ENCODE peak calls at places on chromosomes 2 and 18, in four cellular contexts. D is GM12878, N is HepG2, J is K562. M is an unnamed sample.

GRCh38 chr2:88852753-88853402 is 161.4 kb downstream of the RPIA start:
- DNase-seq in D (no peak), N (no peak), J (no peak), M (no peak)

GRCh38 chr2:3423492-3424170 is 44.1 kb downstream of the TRAPPC12 start:
- DNase-seq in D (peak; percentile 8), N (peak; percentile 83), J (peak; percentile 77), M (peak; percentile 80)

GRCh38 chr2:192546566-192546965 is 351.8 kb upstream of the TMEFF2 start:
- DNase-seq in D (no peak), N (no peak), J (no peak), M (no peak)

GRCh38 chr2:5666798-5667197 is 25.4 kb upstream of the SOX11 start:
- DNase-seq in D (no peak), N (no peak), J (no peak), M (no peak)

GRCh38 chr2:234823196-234823876 is 128.5 kb upstream of the SH3BP4 start:
- DNase-seq in D (no peak), N (no peak), J (no peak), M (no peak)

GRCh38 chr2:100627653-100628300 is 65.0 kb downstream of the PDCL3 start:
- DNase-seq in D (no peak), N (no peak), J (no peak), M (no peak)

GRCh38 chr2:121992700-121993099 is 237.2 kb downstream of the TSN start:
- DNase-seq in D (no peak), N (no peak), J (no peak), M (no peak)

GRCh38 chr2:236746833-236747232 is 177.2 kb downstream of the ACKR3 start:
- DNase-seq in D (no peak), N (no peak), J (no peak), M (no peak)

GRCh38 chr2:235553696-235554100 is 59.9 kb downstream of the AGAP1 start:
- DNase-seq in D (no peak), N (no peak), J (peak; percentile 22), M (no peak)

GRCh38 chr18:5628512-5629255 is 84.9 kb upstream of the EPB41L3 start:
- DNase-seq in D (no peak), N (no peak), J (no peak), M (peak; percentile 16)

GRCh38 chr18:377088-377487 is 109.2 kb upstream of the THOC1 start:
- DNase-seq in D (no peak), N (no peak), J (no peak), M (no peak)

GRCh38 chr2:70509565-70509964 is 44.1 kb downstream of the TGFA start:
- DNase-seq in D (no peak), N (no peak), J (no peak), M (no peak)

GRCh38 chr2:19132967-19133366 is 225.5 kb downstream of the OSR1 start:
- DNase-seq in D (no peak), N (no peak), J (no peak), M (no peak)

GRCh38 chr2:130808482-130809268 is 28.0 kb upstream of the ARHGEF4 start:
- DNase-seq in D (no peak), N (no peak), J (no peak), M (no peak)

GRCh38 chr2:220528180-220528579 is 900.8 kb downstream of the SLC4A3 start:
- DNase-seq in D (no peak), N (no peak), J (no peak), M (no peak)

GRCh38 chr2:210459407-210459806 is 17.2 kb downstream of the LANCL1 start:
- DNase-seq in D (no peak), N (no peak), J (no peak), M (no peak)

GRCh38 chr2:220955776-220956175 is 616.3 kb downstream of the EPHA4 start:
- DNase-seq in D (no peak), N (no peak), J (no peak), M (no peak)

GRCh38 chr2:28543316-28544068 is 47.6 kb downstream of the PLB1 start:
- DNase-seq in D (no peak), N (no peak), J (no peak), M (no peak)

GRCh38 chr18:2878656-2879330 is 32.0 kb downstream of the EMILIN2 start:
- DNase-seq in D (no peak), N (no peak), J (no peak), M (no peak)

GRCh38 chr2:142582317-142582716 is 295.1 kb upstream of the KYNU start:
- DNase-seq in D (no peak), N (no peak), J (no peak), M (no peak)

GRCh38 chr2:40751981-40752380 is 300.1 kb upstream of the SLC8A1 start:
- DNase-seq in D (no peak), N (no peak), J (no peak), M (no peak)

GRCh38 chr2:5093056-5093455 is 599.1 kb upstream of the SOX11 start:
- DNase-seq in D (no peak), N (no peak), J (no peak), M (no peak)

GRCh38 chr18:52333860-52334259 is 6.1 kb upstream of the DCC start:
- DNase-seq in D (no peak), N (no peak), J (no peak), M (no peak)

GRCh38 chr2:3076848-3077735 is 300.5 kb downstream of the EIPR1 start:
- DNase-seq in D (no peak), N (no peak), J (no peak), M (no peak)

GRCh38 chr2:191665286-191665685 is 12.7 kb upstream of the NABP1 start:
- DNase-seq in D (no peak), N (peak; percentile 16), J (no peak), M (no peak)

GRCh38 chr2:12950957-12951656 is 234.4 kb downstream of the TRIB2 start:
- DNase-seq in D (no peak), N (no peak), J (no peak), M (no peak)

GRCh38 chr18:34631567-34631966 is 78.5 kb upstream of the DTNA start:
- DNase-seq in D (no peak), N (peak; percentile 80), J (no peak), M (no peak)

GRCh38 chr2:128301501-128301966 is 17.1 kb downstream of the HS6ST1 start:
- DNase-seq in D (no peak), N (no peak), J (no peak), M (no peak)

GRCh38 chr18:50662177-50662576 is 102.3 kb downstream of the MAPK4 start:
- DNase-seq in D (no peak), N (peak; percentile 21), J (peak; percentile 23), M (peak; percentile 11)

GRCh38 chr2:119544075-119545031 is at the start of gene CFAP221:
- DNase-seq in D (no peak), N (peak; percentile 60), J (peak; percentile 92), M (peak; percentile 89)

GRCh38 chr2:54859997-54860701 is 136.7 kb downstream of the EML6 start:
- DNase-seq in D (no peak), N (no peak), J (no peak), M (no peak)

GRCh38 chr2:210586381-210586780 is 30.0 kb downstream of the CPS1 start:
- DNase-seq in D (no peak), N (no peak), J (no peak), M (no peak)

GRCh38 chr2:54176577-54176976 is 61.2 kb downstream of the ACYP2 start:
- DNase-seq in D (no peak), N (peak; percentile 85), J (peak; percentile 18), M (peak; percentile 34)

GRCh38 chr2:171271380-171271779 is 110.7 kb upstream of the TLK1 start:
- DNase-seq in D (no peak), N (no peak), J (no peak), M (no peak)

GRCh38 chr2:25598911-25599310 is 74.5 kb downstream of the DTNB start:
- DNase-seq in D (no peak), N (no peak), J (no peak), M (no peak)

GRCh38 chr2:53945538-53945937 is 25.3 kb downstream of the PSME4 start:
- DNase-seq in D (no peak), N (no peak), J (no peak), M (no peak)

GRCh38 chr2:10410001-10410671 is 38.0 kb downstream of the ODC1 start:
- DNase-seq in D (peak; percentile 86), N (no peak), J (no peak), M (no peak)

GRCh38 chr2:20612835-20613341 is 38.0 kb downstream of the HS1BP3 start:
- DNase-seq in D (no peak), N (no peak), J (no peak), M (no peak)

GRCh38 chr2:20613342-20613916 is 37.5 kb downstream of the HS1BP3 start:
- DNase-seq in D (no peak), N (no peak), J (no peak), M (no peak)

GRCh38 chr2:20615046-20615465 is 35.8 kb downstream of the HS1BP3 start:
- DNase-seq in D (no peak), N (no peak), J (no peak), M (no peak)

GRCh38 chr2:20615466-20616241 is 35.2 kb downstream of the HS1BP3 start:
- DNase-seq in D (no peak), N (peak; percentile 71), J (no peak), M (no peak)

DNA sequence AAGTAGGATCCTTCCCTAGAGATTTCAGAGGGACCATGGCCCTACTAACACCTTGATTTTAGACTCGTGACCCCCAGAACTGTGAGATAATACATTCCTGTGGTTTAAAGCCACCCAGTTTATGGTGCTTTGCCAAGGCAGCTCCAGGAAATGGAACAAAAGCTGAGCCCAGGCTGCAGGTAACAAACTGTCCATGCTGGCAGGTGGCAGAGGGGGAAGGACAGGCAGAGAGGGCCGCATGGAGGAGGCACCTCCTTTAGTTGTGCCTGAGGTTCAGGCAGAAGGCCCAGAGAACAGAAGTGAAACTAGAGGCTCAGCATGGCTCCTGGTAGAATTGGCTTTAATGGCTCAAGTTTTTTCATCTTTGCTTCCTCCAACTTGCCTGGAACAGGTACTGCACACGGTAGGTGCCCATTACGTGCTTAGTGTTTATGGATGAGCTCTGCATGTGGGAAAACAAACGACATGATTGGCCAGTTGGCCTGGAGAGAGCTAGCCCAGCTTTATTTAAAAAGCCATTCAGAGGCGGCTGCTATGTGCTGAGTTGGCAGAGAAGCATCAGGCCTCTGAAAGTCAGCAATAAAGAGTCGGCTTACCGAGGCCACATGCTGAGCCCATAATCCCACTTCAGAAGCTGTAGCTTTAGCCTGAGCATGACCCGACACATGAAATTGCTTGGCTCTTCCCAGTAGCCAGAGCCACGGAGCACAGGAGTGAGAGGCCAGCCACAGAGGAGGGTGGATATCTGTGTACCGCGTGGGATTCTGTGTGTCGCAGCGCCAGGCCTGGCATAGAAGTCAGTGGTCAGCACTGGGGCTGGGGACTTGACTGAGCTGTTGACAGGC is 36.5 kb downstream of the HS1BP3 start:
- DNase-seq in D (no peak), N (peak; percentile 73), J (no peak), M (peak; percentile 69)
- TF ChIP-seq FOXK2 in D (no peak), N (no peak), J (no peak), M (no peak)

GRCh38 chr2:66582364-66582974 is 147.5 kb downstream of the MEIS1 start:
- DNase-seq in D (no peak), N (no peak), J (no peak), M (no peak)
- TF ChIP-seq FOXK2 in D (no peak), N (no peak), J (no peak), M (no peak)

GRCh38 chr2:239600194-239600593 is 199.4 kb upstream of the HDAC4 start:
- DNase-seq in D (no peak), N (no peak), J (no peak), M (no peak)
- TF ChIP-seq FOXK2 in D (no peak), N (no peak), J (no peak), M (no peak)

GRCh38 chr2:238320648-238321281 is 447 bp downstream of the TRAF3IP1 start:
- DNase-seq in D (no peak), N (no peak), J (peak; percentile 9), M (no peak)
- TF ChIP-seq FOXK2 in D (no peak), N (no peak), J (no peak), M (no peak)